ENCODE peak calls at places on chromosome 7, in five cellular contexts. R is mesothelial cell of epicardium, U is cardiac muscle cell, S is glutamatergic neuron, D is B cell. O is an unnamed sample.
A peak's percentile ranks its signal among the peaks of the same experiment; 100 is the strongest.

GRCh38 chr7:7354674-7355073 is 172.3 kb downstream of the C1GALT1 start:
- DNase-seq in R (no peak), U (no peak), S (no peak), D (no peak), O (no peak)

GRCh38 chr7:166370-167060 is 25.9 kb upstream of the FAM20C start:
- DNase-seq in R (no peak), U (no peak), S (peak; percentile 15), D (no peak), O (no peak)

GRCh38 chr7:106542550-106543220 is 118.3 kb downstream of the CCDC71L start:
- DNase-seq in R (peak; percentile 41), U (peak; percentile 66), S (peak; percentile 32), D (peak; percentile 67), O (peak; percentile 70)

GRCh38 chr7:29381206-29382094 is 182.2 kb upstream of the PRR15 start:
- DNase-seq in R (no peak), U (no peak), S (no peak), D (no peak), O (no peak)

GRCh38 chr7:302054-302992 is 12.4 kb downstream of the FOXL3 start:
- DNase-seq in R (no peak), U (no peak), S (no peak), D (no peak), O (no peak)

GRCh38 chr7:110568932-110569331 is 522.0 kb upstream of the LRRN3 start:
- DNase-seq in R (no peak), U (no peak), S (no peak), D (no peak), O (no peak)

GRCh38 chr7:106737202-106737562 is 76.2 kb upstream of the CCDC71L start:
- DNase-seq in R (no peak), U (no peak), S (no peak), D (no peak), O (no peak)

GRCh38 chr7:143148651-143149050 is 16.8 kb downstream of the PIP start:
- DNase-seq in R (no peak), U (no peak), S (no peak), D (no peak), O (no peak)

GRCh38 chr7:75045881-75046280 is 27.7 kb downstream of the RCC1L start:
- DNase-seq in R (no peak), U (no peak), S (peak; percentile 74), D (no peak), O (no peak)

GRCh38 chr7:27141591-27142561 is 1.6 kb downstream of the HOXA5 start:
- DNase-seq in R (peak; percentile 59), U (no peak), S (no peak), D (no peak), O (no peak)

GRCh38 chr7:139871276-139871675 is 42.2 kb downstream of the TBXAS1 start:
- DNase-seq in R (no peak), U (no peak), S (no peak), D (no peak), O (no peak)

GRCh38 chr7:137443616-137444015 is 100.1 kb upstream of the PTN start:
- DNase-seq in R (no peak), U (no peak), S (no peak), D (no peak), O (no peak)

GRCh38 chr7:92735707-92736106 is 100.7 kb downstream of the CDK6 start:
- DNase-seq in R (no peak), U (no peak), S (no peak), D (no peak), O (no peak)

GRCh38 chr7:157520249-157520648 is 183.4 kb downstream of the DNAJB6 start:
- DNase-seq in R (peak; percentile 22), U (no peak), S (no peak), D (no peak), O (no peak)

DNA sequence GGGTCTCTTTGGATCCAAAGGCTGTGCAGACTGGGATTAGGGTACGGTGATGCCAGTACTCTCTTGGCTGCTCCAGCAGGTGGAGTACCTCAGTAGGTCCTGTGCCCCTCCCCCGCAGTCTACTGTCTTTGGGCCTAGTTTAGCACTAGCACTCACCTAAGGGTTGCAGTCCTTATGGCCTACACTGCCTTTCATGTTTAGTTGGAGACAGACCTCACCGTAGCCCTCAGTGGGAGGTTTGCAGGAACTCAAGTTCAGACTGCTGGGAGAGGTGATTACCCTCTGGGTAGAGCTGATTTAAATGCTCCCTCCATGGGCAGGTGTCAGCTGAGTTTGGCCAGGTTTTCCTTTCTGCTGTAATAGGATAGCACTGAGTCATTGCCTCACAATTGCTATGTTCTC is 210.8 kb upstream of the TMEM196 start:
- DNase-seq in R (no peak), U (no peak), S (no peak), D (peak; percentile 12), O (peak; percentile 3)
- TF ChIP-seq CTCF in R (no peak), U (no peak), S (no peak), D (no peak), O (no peak)

DNA sequence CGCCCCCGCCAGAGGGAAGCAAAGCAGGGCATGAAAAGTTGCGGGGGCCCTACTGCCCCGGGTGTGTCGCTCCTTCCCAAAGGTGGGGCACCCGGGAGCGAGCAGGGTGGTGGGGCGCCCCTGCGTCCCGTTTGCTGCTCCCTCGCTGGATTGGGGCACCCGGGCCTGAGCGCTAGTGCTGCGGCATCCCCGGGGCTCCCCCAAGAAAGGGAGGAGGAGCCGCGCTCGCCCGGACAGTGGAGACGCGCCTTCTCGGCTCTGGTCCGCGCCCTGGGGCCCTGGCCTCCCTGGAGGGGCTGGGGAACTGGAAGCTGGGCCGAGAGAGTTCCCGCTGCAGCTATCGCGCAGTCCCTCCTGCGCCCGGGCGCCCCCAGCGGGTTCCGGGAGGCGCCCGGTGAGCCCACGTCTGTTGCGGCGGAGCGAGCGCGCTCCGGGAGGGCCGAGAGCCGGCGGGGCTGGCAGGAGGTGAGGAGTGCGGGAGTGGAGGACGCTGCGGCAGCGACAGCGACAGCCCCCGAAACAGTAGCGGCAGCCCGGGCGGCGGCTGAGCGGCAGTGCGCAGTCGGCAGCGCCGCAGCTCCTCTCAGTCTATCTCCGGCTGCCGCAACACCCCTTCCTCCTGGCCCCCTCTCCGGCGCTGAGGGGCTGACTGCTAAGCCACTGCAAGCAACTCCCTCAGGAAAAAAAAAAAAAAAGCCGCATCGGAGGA is 505 bp upstream of the BMPER start:
- DNase-seq in R (peak; percentile 62), U (peak; percentile 87), S (peak; percentile 73), D (peak; percentile 16), O (peak; percentile 17)
- TF ChIP-seq CTCF in R (no peak), U (no peak), S (no peak), D (no peak), O (no peak)

GRCh38 chr7:1584700-1585099 is 14.9 kb upstream of the PSMG3 start:
- DNase-seq in R (no peak), U (no peak), S (no peak), D (no peak), O (no peak)
- TF ChIP-seq CTCF in R (no peak), U (no peak), S (no peak), D (no peak), O (no peak)

DNA sequence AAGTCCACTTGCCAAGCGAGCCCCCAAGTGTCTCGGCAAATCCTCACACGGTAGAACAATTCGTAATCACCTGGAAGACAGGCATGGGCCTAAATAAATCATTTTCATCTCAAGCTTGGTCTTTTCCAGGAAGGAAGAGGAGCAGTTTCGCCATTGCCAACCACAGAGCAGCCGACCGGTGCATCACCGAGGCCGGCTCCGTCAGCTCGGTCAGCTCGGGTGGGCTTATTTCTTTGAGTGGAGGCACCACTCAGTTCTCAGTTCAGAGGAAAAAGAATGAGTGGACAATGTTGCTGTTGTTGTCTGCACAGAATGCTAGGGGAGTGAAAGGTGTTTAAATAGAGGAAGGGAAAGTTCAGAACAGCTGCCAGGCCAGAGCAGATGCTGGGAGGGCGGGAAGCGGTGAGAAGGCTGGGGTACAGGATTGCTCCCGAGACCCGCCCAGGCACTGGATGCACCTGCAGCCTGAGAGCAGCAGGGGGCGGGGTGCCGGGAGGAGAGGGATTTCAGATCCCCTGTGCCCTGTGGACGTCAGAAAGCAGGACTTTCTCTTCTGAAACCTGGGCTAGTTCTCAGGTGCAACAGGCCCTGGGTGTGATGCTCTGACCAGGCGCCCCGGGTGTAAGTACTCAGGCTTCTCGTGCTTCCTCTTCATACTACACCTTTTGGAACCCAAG is 17.7 kb upstream of the IGFBP3 start:
- DNase-seq in R (no peak), U (peak; percentile 22), S (peak; percentile 45), D (no peak), O (no peak)
- TF ChIP-seq CTCF in R (no peak), U (no peak), S (peak; percentile 57), D (no peak), O (no peak)

DNA sequence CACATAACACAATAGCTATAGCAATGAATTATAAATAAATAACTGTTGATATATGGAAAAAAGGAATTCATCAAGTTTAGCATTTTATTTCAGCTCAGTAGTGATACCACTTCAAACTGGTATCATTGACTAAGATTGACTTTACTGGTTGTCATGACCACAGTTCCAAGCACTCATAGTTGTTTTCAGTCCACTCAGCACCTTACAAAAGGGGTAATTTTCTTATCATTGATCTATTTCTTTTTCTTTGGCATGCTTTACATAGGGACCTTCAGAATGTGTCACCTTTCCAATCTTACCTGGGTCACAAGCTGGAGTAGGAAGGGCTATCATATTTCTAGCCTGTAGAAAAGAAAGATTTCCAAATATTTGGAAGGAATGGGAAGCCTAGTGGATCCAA is 275.5 kb upstream of the TMEM229A start:
- DNase-seq in R (no peak), U (no peak), S (no peak), D (no peak), O (no peak)
- TF ChIP-seq CTCF in R (no peak), U (no peak), S (no peak), D (no peak), O (no peak)

DNA sequence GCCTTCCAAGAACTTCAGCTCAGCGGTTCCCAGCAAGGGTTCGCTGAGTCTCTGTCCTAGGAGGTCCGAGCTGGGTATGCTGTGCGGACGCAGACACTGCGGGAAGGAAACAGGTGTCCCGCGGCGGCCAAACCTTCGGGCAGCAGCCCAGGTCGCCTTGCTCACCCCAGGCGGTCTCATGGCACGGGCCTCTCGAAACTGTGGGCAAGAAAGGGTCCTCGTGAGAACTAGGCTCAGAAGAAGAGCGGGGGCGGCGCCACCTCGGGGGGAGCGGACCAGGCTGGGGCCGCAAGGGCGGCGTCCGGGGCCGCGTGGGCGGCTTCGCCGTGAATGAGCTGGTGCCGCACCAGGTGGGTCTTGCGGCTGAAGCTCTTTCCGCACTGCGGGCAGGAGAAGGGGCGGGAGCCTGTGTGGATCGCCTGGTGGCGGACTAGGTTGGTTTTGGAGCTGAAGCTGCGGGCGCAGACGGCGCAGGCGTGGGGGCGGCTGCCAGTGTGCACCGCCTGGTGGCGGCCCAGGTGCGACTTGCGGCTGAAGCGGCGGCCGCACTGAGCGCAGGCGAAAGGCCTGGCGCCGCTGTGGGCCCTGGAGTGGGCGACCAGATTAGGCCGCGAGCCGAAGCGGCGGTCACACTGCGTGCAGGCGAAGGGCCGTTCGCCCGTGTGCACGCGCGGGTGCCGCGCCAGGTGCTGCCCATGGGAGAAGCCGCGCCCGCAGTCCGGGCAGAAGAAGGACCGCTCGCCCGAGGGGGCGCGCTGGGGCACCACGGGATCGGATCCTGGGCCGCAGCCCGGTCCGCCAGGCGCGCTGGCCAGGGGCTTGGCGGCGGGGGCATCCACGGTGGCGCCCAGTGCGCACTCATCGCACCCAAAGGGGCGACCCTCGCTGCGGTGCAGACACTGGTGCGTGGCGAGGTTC is 8.6 kb downstream of the ZNF467 start:
- DNase-seq in R (peak; percentile 67), U (peak; percentile 66), S (peak; percentile 64), D (no peak), O (no peak)
- TF ChIP-seq CTCF in R (peak; percentile 19), U (no peak), S (peak; percentile 34), D (no peak), O (no peak)

DNA sequence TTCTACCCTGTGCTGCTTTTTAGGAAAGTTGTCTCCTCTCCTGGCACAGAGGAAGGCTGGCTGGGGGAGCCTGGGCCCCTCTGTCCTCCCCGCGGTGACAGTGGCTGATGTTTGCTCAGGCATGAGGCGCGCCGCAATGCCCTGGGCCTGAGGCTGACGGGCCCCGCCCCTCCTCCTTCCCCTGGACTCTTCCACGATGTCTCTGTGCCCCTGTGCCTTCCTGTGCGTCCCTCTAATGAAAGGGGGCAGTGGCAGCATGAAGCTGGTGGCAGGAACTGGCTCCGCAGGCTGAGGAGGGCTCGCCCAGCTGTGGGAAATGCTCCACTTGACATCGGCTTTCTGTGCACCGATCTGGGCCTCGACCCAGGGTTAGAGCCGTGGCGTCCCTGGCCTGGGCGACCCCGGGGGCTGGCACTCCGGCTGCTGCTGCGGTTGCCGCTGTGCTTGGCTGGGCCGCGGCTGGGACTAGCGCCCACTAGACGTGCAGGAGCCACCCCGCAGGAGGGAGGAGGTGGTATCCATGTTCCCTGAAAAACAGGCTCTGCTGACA is 67.9 kb downstream of the ZNF680 start:
- DNase-seq in R (no peak), U (no peak), S (peak; percentile 15), D (no peak), O (no peak)
- TF ChIP-seq CTCF in R (no peak), U (no peak), S (no peak), D (no peak), O (no peak)

O was measured in activated CD8-positive, alpha-beta T cell treated with anti-CD3 and anti-CD28 coated beads for 36 hours.